ENCODE peak calls at places on chromosomes 7 and 10, in nine cellular contexts. V, F, T, H, M, I, J, R and A are unnamed samples.

GRCh38 chr7:997404-998395 is 14.7 kb downstream of the CYP2W1 start:
- DNase-seq in V (no peak), M (no peak), F (no peak), H (no peak), J (no peak), T (no peak), R (no peak), I (no peak), A (no peak)

GRCh38 chr7:48360574-48360973 is 189.3 kb downstream of the ABCA13 start:
- DNase-seq in T (no peak), V (no peak), F (no peak), H (no peak), M (no peak), R (peak), J (no peak), I (no peak), A (no peak)

GRCh38 chr10:70651661-70652060 is 20.6 kb upstream of the ADAMTS14 start:
- DNase-seq in J (no peak), R (peak), I (no peak), F (no peak), H (no peak), M (no peak), T (no peak), V (no peak), A (no peak)

GRCh38 chr10:29618341-29619171 is 16.2 kb downstream of the SVIL start:
- DNase-seq in F (no peak), H (no peak), J (no peak), M (no peak), V (no peak), R (no peak), I (no peak), T (peak), A (no peak)

GRCh38 chr7:74355091-74355490 is 65.9 kb downstream of the CLIP2 start:
- DNase-seq in F (no peak), R (peak), H (no peak), M (no peak), I (no peak), V (no peak), T (no peak), J (peak), A (peak)

GRCh38 chr10:58817499-58817898 is 304.8 kb downstream of the BICC1 start:
- DNase-seq in F (no peak), I (peak), H (no peak), J (no peak), R (no peak), T (no peak), M (peak), V (no peak), A (no peak)

GRCh38 chr10:59585046-59585700 is 124.5 kb downstream of the SLC16A9 start:
- DNase-seq in M (no peak), T (no peak), F (peak), I (no peak), V (peak), J (no peak), R (no peak), H (no peak), A (no peak)

GRCh38 chr7:127409629-127410028 is 17.1 kb upstream of the ZNF800 start:
- DNase-seq in J (no peak), R (no peak), V (no peak), M (peak), H (no peak), F (no peak), I (no peak), T (no peak), A (no peak)

GRCh38 chr7:116432517-116432916 is 67.0 kb upstream of the CAV2 start:
- DNase-seq in R (no peak), V (no peak), H (no peak), J (no peak), I (no peak), M (no peak), T (no peak), F (no peak), A (no peak)

DNA sequence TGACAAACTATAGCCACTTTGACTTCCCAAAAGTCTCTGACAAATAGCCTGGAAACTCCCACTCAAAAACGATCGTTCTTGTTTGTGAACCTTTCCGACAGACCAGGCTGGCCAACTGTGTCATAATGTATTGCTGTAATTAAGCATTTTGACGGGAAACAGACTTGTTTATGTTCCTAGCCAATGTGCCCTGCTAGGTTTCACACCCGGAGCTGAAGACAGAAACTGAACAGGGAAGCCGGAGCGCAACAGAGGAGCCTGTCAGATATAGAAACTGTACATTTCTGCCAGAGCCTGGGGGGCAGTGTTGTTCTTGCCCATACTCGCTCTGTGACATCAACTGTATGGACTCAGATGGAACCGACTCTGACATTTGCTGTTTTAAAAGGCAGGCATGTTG is 55.3 kb upstream of the C7orf33 start:
- DNase-seq in I (no peak), F (no peak), V (no peak), T (peak), R (peak), J (peak), H (no peak), M (peak), A (no peak)
- TF ChIP-seq CTCF in I (no peak), F (no peak), V (no peak), T (peak), R (peak), J (no peak), H (no peak), M (peak), A (no peak)

DNA sequence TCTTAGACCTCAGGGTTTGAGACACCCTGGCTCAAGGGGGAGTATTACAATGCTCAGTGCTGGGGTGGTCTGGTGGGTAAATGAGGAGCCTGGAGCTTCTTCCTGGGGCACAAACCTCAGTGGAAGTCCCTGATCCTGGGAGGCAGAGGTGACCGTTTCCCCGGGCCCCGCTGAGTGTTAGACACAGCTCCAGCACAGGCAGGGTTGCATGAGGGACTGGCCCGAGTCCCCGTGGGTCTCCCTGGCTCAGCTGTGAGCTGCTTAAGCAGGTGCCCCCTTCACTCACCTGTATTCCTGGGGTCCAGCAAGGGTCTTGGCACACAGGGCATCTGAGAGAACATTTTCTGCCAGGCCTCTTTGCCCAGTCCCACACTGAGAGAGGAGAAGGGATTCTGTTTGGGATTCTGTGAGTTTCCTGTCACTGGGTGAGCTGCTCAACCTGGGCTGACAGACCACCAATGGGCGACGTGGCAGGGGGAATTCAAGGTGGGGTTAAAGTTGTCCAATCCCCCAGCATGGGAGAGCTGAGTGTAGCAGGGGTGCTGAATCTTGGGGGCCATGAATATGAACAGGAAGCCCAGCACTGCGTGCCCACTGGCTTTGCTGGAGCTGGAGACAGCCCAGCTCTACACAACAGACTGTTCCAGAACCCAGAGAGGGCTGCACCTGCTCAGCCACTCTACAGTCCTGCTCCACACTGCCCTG is 29.9 kb downstream of the DDIT4 start:
- DNase-seq in R (no peak), H (no peak), T (no peak), I (no peak), M (no peak), F (no peak), V (no peak), J (no peak), A (no peak)
- H3K27ac ChIP-seq in R (no peak), H (no peak), T (no peak), I (no peak), M (no peak), F (no peak), V (no peak), J (no peak), A (peak)

GRCh38 chr10:97732052-97732359 is 4.9 kb upstream of the ZFYVE27 start:
- DNase-seq in T (no peak), R (no peak), V (no peak), J (no peak), F (no peak), M (no peak), H (no peak), I (no peak), A (no peak)
- TF ChIP-seq CTCF in T (no peak), R (no peak), V (no peak), J (no peak), F (no peak), M (no peak), H (no peak), I (no peak), A (peak)

DNA sequence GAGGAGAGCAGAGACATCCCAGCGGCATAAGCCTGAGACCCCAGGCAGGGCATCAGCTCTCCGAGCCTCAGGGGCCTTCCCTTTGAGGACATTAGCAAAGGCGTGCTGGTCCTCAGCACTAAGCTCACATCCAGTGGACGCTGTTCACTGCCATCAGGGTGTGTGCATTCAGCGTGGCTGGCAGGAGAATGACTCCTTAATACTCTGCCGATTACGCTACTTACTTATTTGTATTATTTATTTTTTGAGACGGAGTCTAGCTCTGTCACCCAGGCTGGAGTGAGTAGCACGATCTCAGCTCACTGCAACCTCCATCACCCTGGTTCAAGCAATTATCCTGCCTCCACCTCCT is 290.2 kb downstream of the KLF6 start:
- DNase-seq in F (no peak), R (no peak), J (no peak), M (no peak), T (no peak), I (no peak), H (no peak), V (no peak), A (no peak)
- H3K27ac ChIP-seq in F (no peak), R (no peak), J (no peak), M (no peak), T (peak), I (peak), H (no peak), V (peak), A (no peak)

GRCh38 chr10:103481974-103482531 is 3.0 kb upstream of the CALHM3 start:
- DNase-seq in H (peak), M (peak), J (no peak), I (peak), V (no peak), R (no peak), F (no peak), T (peak), A (peak)
- TF ChIP-seq CTCF in H (peak), M (peak), J (peak), I (peak), V (peak), R (peak), F (peak), T (peak), A (peak)

GRCh38 chr10:12631787-12632562 is 282.6 kb downstream of the CAMK1D start:
- DNase-seq in R (no peak), I (no peak), F (no peak), T (peak), M (no peak), H (no peak), J (no peak), V (peak), A (no peak)

GRCh38 chr10:12628153-12628552 is 278.8 kb downstream of the CAMK1D start:
- DNase-seq in M (no peak), H (no peak), I (no peak), V (no peak), R (no peak), J (no peak), T (no peak), F (no peak), A (no peak)

GRCh38 chr10:12631216-12631615 is 281.9 kb downstream of the CAMK1D start:
- DNase-seq in T (peak), H (no peak), V (no peak), R (peak), F (no peak), I (no peak), J (no peak), M (no peak), A (no peak)

GRCh38 chr10:12628964-12629766 is 279.8 kb downstream of the CAMK1D start:
- DNase-seq in T (peak), H (no peak), F (no peak), I (no peak), J (no peak), V (no peak), M (no peak), R (no peak), A (no peak)

DNA sequence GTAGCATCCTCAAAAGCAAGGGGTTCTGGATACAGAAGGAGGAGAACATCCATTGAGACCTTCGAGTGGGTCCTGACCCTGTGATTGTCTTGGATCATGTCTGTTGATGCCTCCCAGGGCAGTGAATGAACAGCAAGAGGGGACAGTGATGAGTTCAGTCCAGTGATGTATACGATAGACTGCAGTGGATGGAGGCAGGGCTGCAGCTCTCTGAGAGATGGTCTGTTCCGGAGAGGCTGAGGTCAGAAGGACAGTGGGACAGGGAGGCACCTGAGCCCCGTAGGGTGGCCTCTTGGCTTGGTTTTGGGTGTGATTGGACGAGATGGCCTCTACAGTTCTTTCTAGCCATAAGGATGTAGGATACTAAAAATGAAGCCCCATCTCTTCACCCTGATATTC is 280.4 kb downstream of the CAMK1D start:
- DNase-seq in H (no peak), R (no peak), J (no peak), M (no peak), F (no peak), V (peak), I (no peak), T (no peak), A (no peak)
- H3K27ac ChIP-seq in H (no peak), R (no peak), J (no peak), M (no peak), F (no peak), V (no peak), I (no peak), T (peak), A (no peak)

DNA sequence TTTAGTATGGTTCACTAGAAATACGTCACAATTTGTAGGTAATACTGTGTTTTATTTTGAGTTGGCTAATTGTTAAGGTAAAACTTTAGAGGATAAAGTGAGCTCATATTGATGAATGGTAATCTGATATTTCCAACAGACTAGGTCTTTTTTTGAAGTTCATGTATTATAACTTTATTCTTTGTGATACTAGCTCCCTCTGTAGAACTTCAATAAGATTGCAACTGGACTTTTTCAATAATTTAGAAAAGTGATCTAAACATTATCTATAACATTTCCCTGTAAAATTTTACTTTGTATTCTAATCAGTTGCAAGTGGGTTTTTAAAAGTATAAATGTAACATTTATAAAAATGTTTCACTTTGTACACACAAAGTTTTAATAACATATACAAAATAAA is 83.5 kb downstream of the ADK start:
- DNase-seq in J (no peak), H (no peak), M (no peak), T (no peak), I (no peak), F (no peak), V (no peak), R (no peak), A (peak)
- TF ChIP-seq CTCF in J (no peak), H (no peak), M (peak), T (peak), I (peak), F (peak), V (no peak), R (peak), A (peak)

GRCh38 chr7:43166686-43167085 is 54.2 kb downstream of the HECW1 start:
- DNase-seq in M (no peak), H (no peak), I (no peak), V (peak), R (no peak), F (no peak), J (no peak), T (no peak), A (no peak)

GRCh38 chr7:43170571-43170970 is 58.1 kb downstream of the HECW1 start:
- DNase-seq in I (no peak), M (no peak), F (no peak), R (no peak), T (no peak), V (peak), J (no peak), H (no peak), A (no peak)

GRCh38 chr7:43169076-43169475 is 56.6 kb downstream of the HECW1 start:
- DNase-seq in J (no peak), I (no peak), F (no peak), M (no peak), V (peak), H (no peak), T (no peak), R (no peak), A (no peak)

GRCh38 chr7:43163885-43164284 is 51.4 kb downstream of the HECW1 start:
- DNase-seq in V (peak), T (no peak), R (no peak), H (no peak), M (no peak), J (no peak), I (no peak), F (no peak), A (no peak)

GRCh38 chr7:43164757-43165156 is 52.3 kb downstream of the HECW1 start:
- DNase-seq in T (peak), M (no peak), J (peak), R (peak), V (peak), F (no peak), I (no peak), H (peak), A (peak)
- H3K27ac ChIP-seq in T (no peak), M (no peak), J (peak), R (peak), V (no peak), F (no peak), I (no peak), H (no peak), A (peak)

GRCh38 chr7:126178865-126179264 is 1073.9 kb downstream of the GRM8 start:
- DNase-seq in M (no peak), R (no peak), F (no peak), H (no peak), J (no peak), T (no peak), I (no peak), V (no peak), A (no peak)
- TF ChIP-seq CTCF in M (no peak), R (no peak), F (no peak), H (no peak), J (no peak), T (no peak), I (no peak), V (no peak), A (no peak)